ENCODE peak calls at places on chromosomes 16 and 17, in four cellular contexts. G, E, U and A are unnamed samples.

GRCh38 chr17:81166033-81166472 is at the start of gene AATK:
- DNase-seq in G (no peak), E (no peak), U (no peak), A (no peak)

GRCh38 chr17:37368577-37368976 is 7.2 kb upstream of the C17orf78 start:
- DNase-seq in G (no peak), E (no peak), U (no peak), A (no peak)

GRCh38 chr17:75557075-75557851 is 30.3 kb upstream of the MYO15B start:
- DNase-seq in G (peak; percentile 81), E (no peak), U (no peak), A (no peak)

GRCh38 chr16:19559242-19559910 is 3.9 kb downstream of the VPS35L start:
- DNase-seq in G (peak; percentile 61), E (no peak), U (no peak), A (peak; percentile 83)

GRCh38 chr17:44147812-44148211 is 6.1 kb downstream of the HROB start:
- DNase-seq in G (no peak), E (no peak), U (no peak), A (no peak)

GRCh38 chr16:63945805-63946204 is 1176.1 kb downstream of the CDH11 start:
- DNase-seq in G (no peak), E (no peak), U (no peak), A (no peak)

GRCh38 chr17:48520631-48521045 is 10.2 kb downstream of the HOXB1 start:
- DNase-seq in G (peak; percentile 77), E (no peak), U (no peak), A (no peak)

GRCh38 chr17:69179227-69179952 is 37.7 kb upstream of the ABCA6 start:
- DNase-seq in G (no peak), E (no peak), U (no peak), A (no peak)

GRCh38 chr17:32349503-32349853 is 479 bp upstream of the ZNF207 start:
- DNase-seq in G (no peak), E (no peak), U (peak; percentile 7), A (peak; percentile 50)

GRCh38 chr16:4386452-4386813 is 14.8 kb downstream of the VASN start:
- DNase-seq in G (no peak), E (no peak), U (no peak), A (no peak)

GRCh38 chr17:80858301-80859003 is 133.2 kb upstream of the CHMP6 start:
- DNase-seq in G (no peak), E (no peak), U (no peak), A (no peak)

GRCh38 chr17:40075216-40076100 is 12.7 kb downstream of the THRA start:
- DNase-seq in G (peak; percentile 90), E (peak; percentile 52), U (peak; percentile 64), A (peak; percentile 76)